ENCODE peak calls at places on chromosomes 4 and X, in six cellular contexts. O is neuronal stem cell, V is cardiac muscle cell, F is IMR-90, Q is psoas muscle, E is heart left ventricle. G is an unnamed sample.

GRCh38 chr4:53461244-53461643 is 83.8 kb downstream of the FIP1L1 start:
- DNase-seq in O (no peak), V (no peak), F (peak), Q (no peak), E (no peak), G (no peak)

GRCh38 chr4:125432078-125432477 is 117.3 kb downstream of the FAT4 start:
- DNase-seq in O (peak), V (peak), F (peak), Q (no peak), E (no peak), G (peak)

GRCh38 chr4:181536753-181537434 is 706.3 kb upstream of the TENM3 start:
- DNase-seq in O (no peak), V (no peak), F (no peak), Q (no peak), E (no peak), G (no peak)

GRCh38 chr4:85932371-85933305 is 427.2 kb downstream of the MAPK10 start:
- DNase-seq in O (no peak), V (peak), F (no peak), Q (no peak), E (no peak), G (no peak)

GRCh38 chr4:113976937-113977855 is 2.3 kb downstream of the ARSJ start:
- DNase-seq in O (no peak), V (no peak), F (peak), Q (no peak), E (no peak), G (no peak)

GRCh38 chr4:48337726-48338125 is 3.6 kb upstream of the SLAIN2 start:
- DNase-seq in O (no peak), V (no peak), F (no peak), Q (no peak), E (no peak), G (no peak)

GRCh38 chr4:67558493-67558892 is at the start of gene STAP1:
- DNase-seq in O (no peak), V (no peak), F (no peak), Q (no peak), E (no peak), G (no peak)

GRCh38 chrX:54479471-54480122 is 16.4 kb downstream of the FGD1 start:
- DNase-seq in O (no peak), V (peak), F (no peak), Q (no peak), E (no peak), G (no peak)

GRCh38 chrX:41522681-41523080 is 75.5 kb downstream of the NYX start:
- DNase-seq in O (no peak), V (no peak), F (no peak), Q (no peak), E (no peak), G (no peak)

GRCh38 chrX:115018040-115018647 is 728 bp upstream of the IL13RA2 start:
- DNase-seq in O (no peak), V (peak), F (no peak), Q (no peak), E (no peak), G (no peak)

GRCh38 chr4:13430834-13431568 is 53.1 kb downstream of the RAB28 start:
- DNase-seq in O (no peak), V (no peak), F (no peak), Q (no peak), E (no peak), G (no peak)

GRCh38 chr4:13432453-13432852 is 51.7 kb downstream of the RAB28 start:
- DNase-seq in O (no peak), V (no peak), F (peak), Q (no peak), E (no peak), G (no peak)

GRCh38 chr4:13427599-13428325 is 56.4 kb downstream of the RAB28 start:
- DNase-seq in O (no peak), V (no peak), F (peak), Q (no peak), E (no peak), G (no peak)
- H3K27ac ChIP-seq in O (peak), V (no peak), F (no peak), Q (no peak), E (no peak), G (no peak)

DNA sequence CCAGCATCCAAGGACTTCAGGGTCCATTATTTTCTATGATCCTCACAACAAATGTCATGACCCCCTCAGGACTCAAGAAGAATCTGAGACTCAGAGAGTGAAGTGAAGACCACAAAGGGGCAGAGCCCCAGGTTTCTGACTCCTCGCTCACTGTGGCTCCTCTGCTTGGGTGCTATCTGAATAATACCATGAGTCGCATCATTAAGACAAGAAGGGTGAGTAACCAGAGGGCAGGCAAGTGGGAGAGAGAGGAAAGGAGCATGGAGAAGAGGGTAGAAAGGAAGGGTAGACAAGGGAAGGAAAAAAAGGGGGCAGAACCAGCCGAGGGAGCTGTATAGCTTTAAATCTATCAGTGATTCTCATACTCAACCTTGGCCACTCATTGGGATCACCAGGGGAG is 15.5 kb upstream of the HSD17B10 start:
- DNase-seq in O (no peak), V (no peak), F (no peak), Q (no peak), E (no peak), G (no peak)
- H3K27ac ChIP-seq in O (no peak), V (no peak), F (no peak), Q (no peak), E (no peak), G (no peak)

GRCh38 chrX:151695583-151695930 is 299 bp downstream of the PRRG3 start:
- DNase-seq in O (no peak), V (no peak), F (no peak), Q (no peak), E (no peak), G (no peak)
- H3K27ac ChIP-seq in O (no peak), V (no peak), F (no peak), Q (no peak), E (peak), G (no peak)

DNA sequence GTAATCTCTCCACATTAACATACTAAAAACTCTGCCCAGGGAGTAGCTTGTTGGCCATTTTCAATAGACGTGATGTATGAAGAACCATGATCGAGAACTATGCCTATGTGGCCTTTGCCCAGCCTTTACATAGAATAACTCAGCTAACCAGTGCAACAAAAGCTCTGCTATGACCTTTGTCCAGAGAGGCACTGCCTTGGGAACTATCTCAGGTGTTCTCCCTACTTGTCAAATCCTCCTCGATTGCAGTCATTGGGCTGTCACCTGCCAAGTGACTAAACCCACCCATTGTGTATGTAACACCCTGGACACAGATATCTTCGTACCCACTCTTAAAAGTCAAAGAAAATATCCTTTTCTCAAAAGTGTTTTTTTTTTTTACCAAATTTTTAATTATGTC is 610.3 kb upstream of the GALNTL6 start:
- DNase-seq in O (no peak), V (no peak), F (no peak), Q (no peak), E (no peak), G (no peak)
- H3K27ac ChIP-seq in O (no peak), V (no peak), F (no peak), Q (no peak), E (no peak), G (no peak)

GRCh38 chr4:87322754-87323153 is at the start of gene HSD17B13:
- DNase-seq in O (no peak), V (no peak), F (no peak), Q (no peak), E (no peak), G (no peak)
- H3K27ac ChIP-seq in O (no peak), V (no peak), F (no peak), Q (no peak), E (no peak), G (no peak)

GRCh38 chr4:186846426-186846825 is 122.8 kb upstream of the FAT1 start:
- DNase-seq in O (no peak), V (no peak), F (peak), Q (no peak), E (no peak), G (no peak)
- H3K27ac ChIP-seq in O (no peak), V (no peak), F (no peak), Q (no peak), E (no peak), G (peak)

DNA sequence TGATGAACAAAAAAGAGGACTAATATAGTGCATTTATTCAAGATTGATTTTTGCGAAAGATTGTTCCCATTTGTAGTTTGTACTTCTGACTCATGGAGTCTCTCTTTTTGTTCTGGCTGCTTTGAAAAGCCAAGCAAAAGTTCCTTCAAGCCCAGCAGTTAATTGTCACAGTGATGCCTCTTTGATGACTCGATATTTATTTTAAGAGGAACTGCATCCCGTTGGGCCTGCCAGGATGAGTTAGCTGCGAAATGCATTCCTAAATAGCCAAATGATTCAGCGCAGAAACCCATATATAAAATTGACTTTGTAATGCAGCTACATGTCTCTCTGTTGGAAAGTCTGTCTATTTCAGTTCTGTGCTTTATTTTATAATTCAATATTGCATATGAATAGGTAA is 295.1 kb downstream of the GBA3 start:
- DNase-seq in O (no peak), V (no peak), F (peak), Q (no peak), E (no peak), G (no peak)
- H3K27ac ChIP-seq in O (no peak), V (no peak), F (no peak), Q (no peak), E (no peak), G (no peak)

GRCh38 chr4:107870916-107871786 is 46.4 kb downstream of the SGMS2 start:
- DNase-seq in O (no peak), V (no peak), F (no peak), Q (no peak), E (no peak), G (no peak)
- H3K27ac ChIP-seq in O (no peak), V (no peak), F (no peak), Q (no peak), E (no peak), G (no peak)